ENCODE peak calls at places on chromosomes 13 and 19, in six cellular contexts. One of them, this sample, is unnamed.

GRCh38 chr13:101712026-101712348 is 259.5 kb downstream of the ITGBL1 start:
- DNase-seq in IMR-90: no peak
- DNase-seq in gastrocnemius medialis: no peak
- DNase-seq in ovary: no peak
- DNase-seq in HFF-Myc: no peak
- DNase-seq in esophagus squamous epithelium: no peak
- DNase-seq in this sample: no peak

GRCh38 chr13:89227356-89227755 is 1556.2 kb downstream of the SLITRK5 start:
- DNase-seq in HFF-Myc: no peak
- DNase-seq in esophagus squamous epithelium: no peak
- DNase-seq in gastrocnemius medialis: no peak
- DNase-seq in IMR-90: no peak
- DNase-seq in ovary: no peak
- DNase-seq in this sample: peak

GRCh38 chr13:48819376-48819775 is 156.3 kb upstream of the FNDC3A start:
- DNase-seq in gastrocnemius medialis: no peak
- DNase-seq in esophagus squamous epithelium: no peak
- DNase-seq in HFF-Myc: no peak
- DNase-seq in ovary: no peak
- DNase-seq in IMR-90: no peak
- DNase-seq in this sample: no peak

GRCh38 chr13:37791699-37792098 is 77.9 kb downstream of the TRPC4 start:
- DNase-seq in ovary: no peak
- DNase-seq in HFF-Myc: no peak
- DNase-seq in IMR-90: peak
- DNase-seq in esophagus squamous epithelium: no peak
- DNase-seq in gastrocnemius medialis: no peak
- DNase-seq in this sample: peak

GRCh38 chr19:29507081-29507860 is 18.5 kb upstream of the VSTM2B start:
- DNase-seq in gastrocnemius medialis: no peak
- DNase-seq in ovary: no peak
- DNase-seq in IMR-90: no peak
- DNase-seq in esophagus squamous epithelium: no peak
- DNase-seq in HFF-Myc: no peak
- DNase-seq in this sample: no peak

GRCh38 chr19:19475845-19476828 is 39.2 kb downstream of the TSSK6 start:
- DNase-seq in gastrocnemius medialis: no peak
- DNase-seq in ovary: no peak
- DNase-seq in esophagus squamous epithelium: no peak
- DNase-seq in HFF-Myc: no peak
- DNase-seq in IMR-90: no peak
- DNase-seq in this sample: peak

GRCh38 chr19:3782330-3782729 is 3.9 kb downstream of the MATK start:
- DNase-seq in ovary: no peak
- DNase-seq in esophagus squamous epithelium: no peak
- DNase-seq in HFF-Myc: no peak
- DNase-seq in gastrocnemius medialis: no peak
- DNase-seq in IMR-90: no peak
- DNase-seq in this sample: no peak

GRCh38 chr13:26658491-26658890 is 101.0 kb downstream of the WASF3 start:
- DNase-seq in HFF-Myc: no peak
- DNase-seq in gastrocnemius medialis: no peak
- DNase-seq in IMR-90: no peak
- DNase-seq in esophagus squamous epithelium: no peak
- DNase-seq in ovary: peak
- DNase-seq in this sample: no peak

GRCh38 chr19:38557205-38557799 is 60.5 kb downstream of the MAP4K1 start:
- DNase-seq in IMR-90: no peak
- DNase-seq in HFF-Myc: no peak
- DNase-seq in ovary: no peak
- DNase-seq in gastrocnemius medialis: no peak
- DNase-seq in esophagus squamous epithelium: no peak
- DNase-seq in this sample: no peak

GRCh38 chr19:48749571-48750198 is 2.8 kb downstream of the FUT1 start:
- DNase-seq in IMR-90: no peak
- DNase-seq in gastrocnemius medialis: no peak
- DNase-seq in esophagus squamous epithelium: no peak
- DNase-seq in HFF-Myc: no peak
- DNase-seq in ovary: no peak
- DNase-seq in this sample: no peak

GRCh38 chr13:23322353-23323336 is 110.9 kb downstream of the SACS start:
- DNase-seq in esophagus squamous epithelium: no peak
- DNase-seq in gastrocnemius medialis: peak
- DNase-seq in HFF-Myc: no peak
- DNase-seq in ovary: no peak
- DNase-seq in IMR-90: peak
- DNase-seq in this sample: no peak

GRCh38 chr13:113768018-113768905 is 9.2 kb downstream of the TMEM255B start:
- DNase-seq in ovary: no peak
- DNase-seq in IMR-90: no peak
- DNase-seq in esophagus squamous epithelium: no peak
- DNase-seq in gastrocnemius medialis: no peak
- DNase-seq in HFF-Myc: no peak
- DNase-seq in this sample: no peak

GRCh38 chr13:24233351-24233901 is 72.9 kb downstream of the SPATA13 start:
- DNase-seq in IMR-90: peak
- DNase-seq in ovary: peak
- DNase-seq in gastrocnemius medialis: no peak
- DNase-seq in HFF-Myc: no peak
- DNase-seq in esophagus squamous epithelium: no peak
- DNase-seq in this sample: peak

GRCh38 chr13:42494157-42494556 is 79.8 kb upstream of the TNFSF11 start:
- DNase-seq in HFF-Myc: no peak
- DNase-seq in ovary: no peak
- DNase-seq in gastrocnemius medialis: no peak
- DNase-seq in IMR-90: no peak
- DNase-seq in esophagus squamous epithelium: no peak
- DNase-seq in this sample: no peak

GRCh38 chr19:19203012-19203856 is at the start of gene NR2C2AP:
- DNase-seq in ovary: peak
- DNase-seq in gastrocnemius medialis: peak
- DNase-seq in IMR-90: peak
- DNase-seq in HFF-Myc: peak
- DNase-seq in esophagus squamous epithelium: peak
- DNase-seq in this sample: peak

GRCh38 chr13:102295316-102296048 is 106.4 kb downstream of the FGF14 start:
- DNase-seq in gastrocnemius medialis: no peak
- DNase-seq in IMR-90: peak
- DNase-seq in esophagus squamous epithelium: no peak
- DNase-seq in HFF-Myc: no peak
- DNase-seq in ovary: no peak
- DNase-seq in this sample: peak

GRCh38 chr19:5036733-5037681 is 68.1 kb downstream of the KDM4B start:
- DNase-seq in HFF-Myc: no peak
- DNase-seq in gastrocnemius medialis: no peak
- DNase-seq in IMR-90: peak
- DNase-seq in ovary: no peak
- DNase-seq in esophagus squamous epithelium: no peak
- DNase-seq in this sample: peak

GRCh38 chr19:2207991-2208860 is 27.9 kb downstream of the PLEKHJ1 start:
- DNase-seq in IMR-90: peak
- DNase-seq in ovary: no peak
- DNase-seq in HFF-Myc: peak
- DNase-seq in gastrocnemius medialis: no peak
- DNase-seq in esophagus squamous epithelium: no peak
- DNase-seq in this sample: peak

GRCh38 chr13:52374873-52375411 is 31.0 kb downstream of the THSD1 start:
- DNase-seq in gastrocnemius medialis: no peak
- DNase-seq in IMR-90: no peak
- DNase-seq in HFF-Myc: no peak
- DNase-seq in ovary: no peak
- DNase-seq in esophagus squamous epithelium: no peak
- DNase-seq in this sample: no peak

GRCh38 chr13:26184791-26185250 is 37.3 kb downstream of the RNF6 start:
- DNase-seq in gastrocnemius medialis: no peak
- DNase-seq in HFF-Myc: peak
- DNase-seq in esophagus squamous epithelium: peak
- DNase-seq in IMR-90: peak
- DNase-seq in ovary: peak
- DNase-seq in this sample: peak

GRCh38 chr19:30882411-30883005 is 466.7 kb downstream of the TSHZ3 start:
- DNase-seq in HFF-Myc: no peak
- DNase-seq in esophagus squamous epithelium: no peak
- DNase-seq in gastrocnemius medialis: no peak
- DNase-seq in ovary: no peak
- DNase-seq in IMR-90: no peak
- DNase-seq in this sample: no peak

GRCh38 chr13:110576736-110577476 is 15.4 kb upstream of the RAB20 start:
- DNase-seq in IMR-90: no peak
- DNase-seq in gastrocnemius medialis: no peak
- DNase-seq in ovary: no peak
- DNase-seq in HFF-Myc: no peak
- DNase-seq in esophagus squamous epithelium: no peak
- DNase-seq in this sample: no peak

GRCh38 chr19:2167896-2168618 is 4.3 kb downstream of the DOT1L start:
- DNase-seq in IMR-90: peak
- DNase-seq in ovary: no peak
- DNase-seq in HFF-Myc: no peak
- DNase-seq in esophagus squamous epithelium: peak
- DNase-seq in gastrocnemius medialis: peak
- DNase-seq in this sample: peak

GRCh38 chr13:54449922-54450321 is 1421.3 kb downstream of the OLFM4 start:
- DNase-seq in IMR-90: no peak
- DNase-seq in ovary: no peak
- DNase-seq in gastrocnemius medialis: no peak
- DNase-seq in esophagus squamous epithelium: no peak
- DNase-seq in HFF-Myc: no peak
- DNase-seq in this sample: no peak
- TF ChIP-seq CTCF in IMR-90: no peak
- TF ChIP-seq CTCF in ovary: no peak
- TF ChIP-seq CTCF in gastrocnemius medialis: no peak
- TF ChIP-seq CTCF in esophagus squamous epithelium: no peak
- TF ChIP-seq CTCF in HFF-Myc: no peak
- TF ChIP-seq CTCF in this sample: no peak

DNA sequence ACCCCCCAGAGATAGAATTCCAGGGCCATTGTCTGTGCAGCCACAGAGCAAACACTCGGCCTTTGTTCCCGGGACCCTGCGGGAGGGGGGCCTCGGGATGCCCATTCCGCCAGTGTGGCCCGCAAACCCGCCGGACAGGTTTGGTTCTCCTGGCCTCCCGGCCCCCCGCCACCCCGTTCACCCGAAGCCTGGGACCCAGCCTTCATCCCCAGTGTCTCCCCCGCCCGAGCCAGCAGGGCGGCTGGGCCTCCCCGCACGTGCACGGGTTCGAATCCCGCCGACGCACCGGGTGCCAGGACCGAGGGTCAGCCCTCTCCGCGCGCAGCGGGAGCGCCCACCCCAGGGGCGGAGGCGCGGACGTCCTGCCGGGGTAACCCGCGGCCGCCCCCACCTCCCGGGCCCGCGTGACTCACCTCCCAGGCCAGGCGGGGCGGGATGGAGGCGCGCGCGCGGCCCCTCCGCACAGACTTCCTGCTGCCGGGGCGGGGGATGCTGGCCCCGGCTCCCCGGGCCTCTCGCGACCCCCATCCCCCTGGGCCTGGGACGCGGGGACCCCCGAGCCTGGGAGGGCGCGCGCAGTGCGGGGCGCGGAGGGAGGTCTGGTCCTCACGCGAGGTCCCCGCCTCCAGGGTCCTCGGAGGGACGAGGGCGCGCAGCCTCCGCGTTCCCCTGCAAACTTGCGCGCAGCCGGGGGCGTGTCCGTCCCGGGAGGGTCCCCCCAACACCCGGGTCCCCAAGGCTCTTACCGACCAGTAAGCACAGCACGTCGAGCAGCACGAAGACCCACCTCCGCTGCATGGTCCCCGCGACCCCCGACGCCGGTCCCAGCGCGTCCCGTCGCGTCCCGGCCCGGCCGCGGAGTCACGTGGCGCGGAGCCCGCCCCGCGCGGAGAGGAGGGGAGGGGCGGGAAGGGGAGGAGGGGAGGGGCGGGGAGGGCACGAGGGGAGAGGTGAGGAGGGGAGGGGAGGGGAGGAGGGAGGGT is at the start of gene PLPP2:
- DNase-seq in gastrocnemius medialis: no peak
- DNase-seq in esophagus squamous epithelium: no peak
- DNase-seq in IMR-90: no peak
- DNase-seq in ovary: no peak
- DNase-seq in HFF-Myc: no peak
- DNase-seq in this sample: peak
- H3K4me3 ChIP-seq in gastrocnemius medialis: peak
- H3K4me3 ChIP-seq in esophagus squamous epithelium: peak
- H3K4me3 ChIP-seq in IMR-90: peak
- H3K4me3 ChIP-seq in ovary: peak
- H3K4me3 ChIP-seq in HFF-Myc: peak
- H3K4me3 ChIP-seq in this sample: peak

GRCh38 chr19:47542030-47542475 is 27.2 kb upstream of the NAPA start:
- DNase-seq in gastrocnemius medialis: no peak
- DNase-seq in HFF-Myc: no peak
- DNase-seq in ovary: no peak
- DNase-seq in esophagus squamous epithelium: no peak
- DNase-seq in IMR-90: peak
- DNase-seq in this sample: peak

GRCh38 chr19:47541507-47541906 is 26.6 kb upstream of the NAPA start:
- DNase-seq in ovary: no peak
- DNase-seq in IMR-90: no peak
- DNase-seq in esophagus squamous epithelium: no peak
- DNase-seq in HFF-Myc: no peak
- DNase-seq in gastrocnemius medialis: no peak
- DNase-seq in this sample: no peak

GRCh38 chr19:47539747-47540311 is 25.0 kb upstream of the NAPA start:
- DNase-seq in HFF-Myc: no peak
- DNase-seq in esophagus squamous epithelium: no peak
- DNase-seq in gastrocnemius medialis: no peak
- DNase-seq in ovary: no peak
- DNase-seq in IMR-90: no peak
- DNase-seq in this sample: no peak

GRCh38 chr19:47538812-47539211 is 23.9 kb upstream of the NAPA start:
- DNase-seq in IMR-90: no peak
- DNase-seq in ovary: no peak
- DNase-seq in gastrocnemius medialis: no peak
- DNase-seq in HFF-Myc: no peak
- DNase-seq in esophagus squamous epithelium: no peak
- DNase-seq in this sample: no peak

GRCh38 chr19:47540748-47541147 is 25.9 kb upstream of the NAPA start:
- DNase-seq in IMR-90: peak
- DNase-seq in HFF-Myc: no peak
- DNase-seq in ovary: peak
- DNase-seq in gastrocnemius medialis: no peak
- DNase-seq in esophagus squamous epithelium: no peak
- DNase-seq in this sample: peak
- TF ChIP-seq CTCF in IMR-90: peak
- TF ChIP-seq CTCF in HFF-Myc: peak
- TF ChIP-seq CTCF in ovary: peak
- TF ChIP-seq CTCF in gastrocnemius medialis: peak
- TF ChIP-seq CTCF in esophagus squamous epithelium: no peak
- TF ChIP-seq CTCF in this sample: peak

GRCh38 chr19:42529248-42529764 is 1.0 kb upstream of the CEACAM1 start:
- DNase-seq in ovary: no peak
- DNase-seq in IMR-90: peak
- DNase-seq in gastrocnemius medialis: no peak
- DNase-seq in HFF-Myc: peak
- DNase-seq in esophagus squamous epithelium: no peak
- DNase-seq in this sample: peak
- H3K4me3 ChIP-seq in ovary: no peak
- H3K4me3 ChIP-seq in IMR-90: no peak
- H3K4me3 ChIP-seq in gastrocnemius medialis: no peak
- H3K4me3 ChIP-seq in HFF-Myc: no peak
- H3K4me3 ChIP-seq in esophagus squamous epithelium: peak
- H3K4me3 ChIP-seq in this sample: no peak

This sample was measured in fibroblast of pulmonary artery.